ENCODE peak calls at places on chromosomes 1 and 21, in five cellular contexts. One of them, this sample, is unnamed.

GRCh38 chr1:235027076-235027861 is 101.4 kb downstream of the TOMM20 start:
- DNase-seq in PC-9: no peak
- DNase-seq in AG10803: no peak
- DNase-seq in A549: no peak
- DNase-seq in OCI-LY7: no peak
- DNase-seq in this sample: no peak

GRCh38 chr1:8389962-8390535 is 72.1 kb downstream of the SLC45A1 start:
- DNase-seq in PC-9: no peak
- DNase-seq in AG10803: no peak
- DNase-seq in A549: no peak
- DNase-seq in OCI-LY7: no peak
- DNase-seq in this sample: no peak

GRCh38 chr1:52556641-52557360 is 3.9 kb upstream of the TUT4 start:
- DNase-seq in PC-9: no peak
- DNase-seq in AG10803: no peak
- DNase-seq in A549: no peak
- DNase-seq in OCI-LY7: no peak
- DNase-seq in this sample: no peak

GRCh38 chr21:27817902-27818623 is 851.2 kb upstream of the ADAMTS5 start:
- DNase-seq in PC-9: no peak
- DNase-seq in AG10803: no peak
- DNase-seq in A549: no peak
- DNase-seq in OCI-LY7: no peak
- DNase-seq in this sample: no peak

GRCh38 chr1:32769524-32770220 is 47.5 kb downstream of the YARS1 start:
- DNase-seq in PC-9: peak; percentile 80
- DNase-seq in AG10803: no peak
- DNase-seq in A549: peak; percentile 55
- DNase-seq in OCI-LY7: no peak
- DNase-seq in this sample: peak; percentile 22

GRCh38 chr1:210654176-210654786 is 325.6 kb downstream of the HHAT start:
- DNase-seq in PC-9: no peak
- DNase-seq in AG10803: no peak
- DNase-seq in A549: peak; percentile 21
- DNase-seq in OCI-LY7: no peak
- DNase-seq in this sample: no peak

GRCh38 chr1:54805466-54805865 is 4.3 kb upstream of the TTC22 start:
- DNase-seq in PC-9: no peak
- DNase-seq in AG10803: no peak
- DNase-seq in A549: no peak
- DNase-seq in OCI-LY7: no peak
- DNase-seq in this sample: no peak

GRCh38 chr1:150302338-150302737 is 8.7 kb downstream of the MRPS21 start:
- DNase-seq in PC-9: no peak
- DNase-seq in AG10803: no peak
- DNase-seq in A549: no peak
- DNase-seq in OCI-LY7: no peak
- DNase-seq in this sample: no peak

GRCh38 chr1:180926164-180926981 is 13.7 kb downstream of the KIAA1614 start:
- DNase-seq in PC-9: no peak
- DNase-seq in AG10803: peak; percentile 34
- DNase-seq in A549: no peak
- DNase-seq in OCI-LY7: peak; percentile 44
- DNase-seq in this sample: no peak
- TF ChIP-seq CTCF in PC-9: no peak
- TF ChIP-seq CTCF in AG10803: no peak
- TF ChIP-seq CTCF in A549: no peak
- TF ChIP-seq CTCF in OCI-LY7: no peak
- TF ChIP-seq CTCF in this sample: no peak

DNA sequence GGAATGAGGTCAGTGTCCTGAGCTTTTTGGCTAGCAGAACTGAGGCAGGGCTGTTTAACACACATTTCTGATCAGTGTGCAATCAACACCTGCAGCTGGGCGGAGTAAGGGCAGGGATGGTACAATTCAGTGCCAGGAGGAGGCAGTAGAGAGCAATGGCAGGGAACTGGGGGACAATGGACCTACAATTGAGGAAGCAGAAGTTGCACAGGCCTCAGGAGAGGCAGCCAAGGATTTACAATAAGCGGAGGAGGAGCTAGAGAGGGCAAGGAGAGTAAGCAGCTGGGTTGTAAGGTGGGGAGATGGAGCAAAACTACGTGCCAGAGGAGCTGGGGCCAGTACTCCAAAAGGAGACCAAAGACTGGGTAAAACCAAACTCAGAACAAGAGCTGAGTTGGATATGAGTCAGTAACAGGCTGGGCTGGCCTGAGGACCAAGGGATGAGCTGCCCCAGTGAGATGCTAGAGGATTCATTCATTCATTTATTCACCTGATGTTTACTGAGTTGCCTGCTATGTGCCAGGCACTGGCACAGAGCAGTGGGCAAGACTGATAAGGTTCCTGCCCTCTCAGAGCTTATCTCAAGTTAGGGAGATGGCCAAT is 10.4 kb upstream of the GALE start:
- DNase-seq in PC-9: no peak
- DNase-seq in AG10803: no peak
- DNase-seq in A549: peak; percentile 41
- DNase-seq in OCI-LY7: peak; percentile 83
- DNase-seq in this sample: peak; percentile 70
- TF ChIP-seq CTCF in PC-9: peak; percentile 63
- TF ChIP-seq CTCF in AG10803: peak; percentile 61
- TF ChIP-seq CTCF in A549: peak; percentile 35
- TF ChIP-seq CTCF in OCI-LY7: peak; percentile 95
- TF ChIP-seq CTCF in this sample: peak; percentile 90

GRCh38 chr1:41313661-41314131 is 47.5 kb upstream of the FOXO6 start:
- DNase-seq in PC-9: no peak
- DNase-seq in AG10803: peak; percentile 23
- DNase-seq in A549: peak; percentile 20
- DNase-seq in OCI-LY7: peak; percentile 38
- DNase-seq in this sample: peak; percentile 55
- TF ChIP-seq CTCF in PC-9: peak; percentile 65
- TF ChIP-seq CTCF in AG10803: peak; percentile 43
- TF ChIP-seq CTCF in A549: peak; percentile 32
- TF ChIP-seq CTCF in OCI-LY7: peak; percentile 81
- TF ChIP-seq CTCF in this sample: peak; percentile 67

GRCh38 chr1:11858968-11859871 is 475 bp upstream of the NPPB start:
- DNase-seq in PC-9: no peak
- DNase-seq in AG10803: peak; percentile 40
- DNase-seq in A549: peak; percentile 37
- DNase-seq in OCI-LY7: peak; percentile 69
- DNase-seq in this sample: peak; percentile 86
- TF ChIP-seq CTCF in PC-9: no peak
- TF ChIP-seq CTCF in AG10803: peak; percentile 31
- TF ChIP-seq CTCF in A549: no peak
- TF ChIP-seq CTCF in OCI-LY7: peak; percentile 39
- TF ChIP-seq CTCF in this sample: peak; percentile 26

DNA sequence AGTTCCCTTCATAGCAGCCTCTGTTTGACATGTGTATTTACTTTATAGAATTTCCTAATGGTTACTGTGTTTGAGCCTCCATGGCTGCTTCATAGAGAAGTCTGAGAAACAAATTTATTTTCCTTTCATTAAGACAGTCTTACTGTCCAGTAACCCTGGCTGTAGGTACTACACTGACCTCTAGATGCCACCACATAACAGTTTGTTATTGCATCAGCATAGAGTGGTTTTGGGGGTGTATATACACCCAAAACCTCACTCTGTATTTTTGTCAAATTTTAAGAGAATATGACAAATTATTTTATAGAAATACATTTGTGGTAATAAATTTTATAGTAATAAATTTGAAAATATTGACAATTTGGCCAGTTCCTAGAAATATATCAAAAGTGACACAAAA is 57.3 kb downstream of the OBSCN start:
- DNase-seq in PC-9: no peak
- DNase-seq in AG10803: peak; percentile 26
- DNase-seq in A549: no peak
- DNase-seq in OCI-LY7: peak; percentile 14
- DNase-seq in this sample: peak; percentile 41
- TF ChIP-seq CTCF in PC-9: peak; percentile 47
- TF ChIP-seq CTCF in AG10803: peak; percentile 42
- TF ChIP-seq CTCF in A549: peak; percentile 33
- TF ChIP-seq CTCF in OCI-LY7: peak; percentile 57
- TF ChIP-seq CTCF in this sample: peak; percentile 28